ENCODE peak calls at places on chromosomes 16 and 17, in nine cellular contexts. A, D, O, S, X, Z, T, W and Y are unnamed samples.

GRCh38 chr17:65204001-65204400 is 66.8 kb downstream of the RGS9 start:
- DNase-seq in W (no peak), D (no peak), T (no peak), Z (no peak), O (no peak), S (no peak), X (no peak), A (no peak), Y (no peak)

GRCh38 chr17:38727661-38728220 is 2.4 kb upstream of the CISD3 start:
- DNase-seq in D (no peak), S (no peak), A (no peak), X (no peak), O (no peak), W (peak), T (no peak), Z (no peak), Y (no peak)

GRCh38 chr17:60260540-60260939 is 110.8 kb downstream of the CA4 start:
- DNase-seq in T (no peak), A (no peak), W (no peak), O (no peak), Z (no peak), D (no peak), S (no peak), X (no peak), Y (no peak)

GRCh38 chr16:86259499-86259898 is 250.8 kb upstream of the FOXF1 start:
- DNase-seq in W (no peak), A (no peak), T (no peak), S (no peak), X (no peak), O (peak), Z (no peak), D (no peak), Y (no peak)

GRCh38 chr17:35747540-35748017 is 5.5 kb downstream of the GAS2L2 start:
- DNase-seq in D (peak), W (peak), T (peak), S (peak), Z (peak), X (peak), O (peak), A (peak), Y (peak)

GRCh38 chr16:15494231-15494630 is 59.8 kb downstream of the BMERB1 start:
- DNase-seq in X (no peak), Z (no peak), O (no peak), A (no peak), W (no peak), D (no peak), T (no peak), S (no peak), Y (no peak)

GRCh38 chr17:54194268-54194667 is 371.5 kb downstream of the KIF2B start:
- DNase-seq in O (no peak), X (no peak), Z (no peak), D (no peak), S (no peak), A (no peak), T (no peak), W (no peak), Y (no peak)

GRCh38 chr16:57676624-57677085 is 8.5 kb downstream of the ADGRG3 start:
- DNase-seq in D (no peak), A (no peak), S (no peak), T (no peak), W (no peak), X (no peak), O (no peak), Z (no peak), Y (no peak)

GRCh38 chr16:69820926-69821541 is 58.9 kb downstream of the WWP2 start:
- DNase-seq in X (no peak), Z (no peak), O (no peak), S (no peak), A (no peak), T (no peak), W (no peak), D (no peak), Y (no peak)

GRCh38 chr17:1639549-1639948 is 6.0 kb downstream of the SCARF1 start:
- DNase-seq in T (no peak), Z (no peak), X (no peak), O (no peak), S (no peak), A (no peak), D (no peak), W (no peak), Y (no peak)

GRCh38 chr16:64545769-64546168 is 576.1 kb downstream of the CDH11 start:
- DNase-seq in O (no peak), Z (no peak), T (no peak), D (no peak), S (no peak), X (no peak), A (no peak), W (no peak), Y (no peak)

GRCh38 chr17:81710514-81711308 is 1.4 kb upstream of the SLC25A10 start:
- DNase-seq in Z (no peak), A (no peak), O (no peak), W (no peak), X (no peak), D (no peak), T (no peak), S (no peak), Y (no peak)

GRCh38 chr17:75832164-75832651 is 12.0 kb downstream of the UNC13D start:
- DNase-seq in X (no peak), A (no peak), S (no peak), O (no peak), W (no peak), D (no peak), T (no peak), Z (no peak), Y (no peak)

GRCh38 chr16:25751230-25751629 is 59.5 kb downstream of the HS3ST4 start:
- DNase-seq in S (no peak), T (no peak), X (no peak), O (no peak), A (no peak), W (no peak), D (no peak), Z (no peak), Y (no peak)

GRCh38 chr17:37546242-37546641 is 56.6 kb downstream of the DUSP14 start:
- DNase-seq in S (no peak), O (no peak), W (no peak), D (no peak), A (no peak), Z (no peak), T (no peak), X (no peak), Y (no peak)

GRCh38 chr16:2883027-2883846 is at the start of gene FLYWCH2:
- DNase-seq in W (peak), A (peak), T (peak), O (peak), X (peak), Z (peak), D (peak), S (peak), Y (peak)

GRCh38 chr16:2088192-2088631 is 40.4 kb downstream of the TSC2 start:
- DNase-seq in O (no peak), Z (no peak), S (no peak), T (no peak), W (no peak), X (no peak), A (no peak), D (no peak), Y (no peak)

GRCh38 chr16:593406-593805 is 3.5 kb downstream of the RAB40C start:
- DNase-seq in T (no peak), D (no peak), A (peak), W (no peak), O (no peak), X (no peak), Z (no peak), S (peak), Y (no peak)

GRCh38 chr17:30323262-30323894 is 10.5 kb downstream of the TMIGD1 start:
- DNase-seq in O (no peak), T (peak), A (peak), D (no peak), S (peak), Z (no peak), W (peak), X (peak), Y (no peak)

GRCh38 chr17:6374761-6375312 is 60.1 kb downstream of the AIPL1 start:
- DNase-seq in X (no peak), W (peak), A (no peak), T (no peak), O (peak), Z (no peak), D (no peak), S (peak), Y (no peak)